ENCODE peak calls at places on chromosome X, in seven cellular contexts. U is A549; V is CD8-positive, alpha-beta T cell; K is thyroid gland; S is foreskin keratinocyte; G is testis; I is uterus. Z is an unnamed sample.

GRCh38 chrX:49627030-49627777 is 28.4 kb downstream of the GAGE1 start:
- DNase-seq in G (peak), V (no peak), U (peak), K (no peak), I (no peak), S (no peak), Z (no peak)

GRCh38 chrX:38036471-38036870 is 30.1 kb downstream of the SYTL5 start:
- DNase-seq in K (no peak), G (no peak), U (no peak), S (no peak), I (no peak), V (no peak), Z (no peak)

GRCh38 chrX:77622672-77623071 is 163.3 kb downstream of the ATRX start:
- DNase-seq in G (no peak), K (no peak), U (no peak), S (no peak), I (no peak), V (no peak), Z (no peak)

GRCh38 chrX:76454456-76454927 is 27.0 kb downstream of the MAGEE1 start:
- DNase-seq in V (no peak), U (no peak), I (no peak), G (no peak), S (no peak), K (no peak), Z (no peak)

GRCh38 chrX:10582945-10583344 is 37.4 kb downstream of the MID1 start:
- DNase-seq in K (no peak), G (no peak), U (no peak), V (no peak), S (no peak), I (no peak), Z (no peak)

GRCh38 chrX:56033495-56034180 is 198.5 kb upstream of the KLF8 start:
- DNase-seq in K (no peak), I (no peak), V (no peak), U (no peak), S (no peak), G (no peak), Z (no peak)

GRCh38 chrX:87299563-87300160 is 217.9 kb upstream of the KLHL4 start:
- DNase-seq in G (no peak), U (no peak), K (no peak), V (no peak), S (no peak), I (no peak), Z (no peak)

GRCh38 chrX:85977218-85977617 is 70.1 kb downstream of the CHM start:
- DNase-seq in K (no peak), U (no peak), S (no peak), V (no peak), I (no peak), G (no peak), Z (no peak)

GRCh38 chrX:16869393-16870094 is 618 bp downstream of the RBBP7 start:
- DNase-seq in V (peak), K (peak), I (no peak), G (peak), S (no peak), U (no peak), Z (no peak)

GRCh38 chrX:154607370-154607769 is 11.7 kb downstream of the CTAG1B start:
- DNase-seq in V (no peak), S (no peak), U (no peak), I (no peak), K (no peak), G (no peak), Z (no peak)

GRCh38 chrX:102155806-102156179 is at the start of gene BEX5:
- DNase-seq in I (peak), U (no peak), V (peak), G (peak), S (no peak), K (peak), Z (peak)

GRCh38 chrX:75522565-75523411 is at the start of gene ZDHHC15:
- DNase-seq in V (peak), K (peak), G (peak), S (no peak), I (peak), U (no peak), Z (no peak)

GRCh38 chrX:361231-362145 is 25.2 kb downstream of the PPP2R3B start:
- DNase-seq in S (no peak), I (no peak), K (no peak), U (no peak), G (no peak), V (no peak), Z (no peak)

GRCh38 chrX:40479777-40480318 is 100.9 kb upstream of the ATP6AP2 start:
- DNase-seq in G (no peak), K (no peak), V (no peak), U (no peak), I (no peak), S (no peak), Z (no peak)

GRCh38 chrX:47941423-47941822 is 62.4 kb downstream of the ZNF182 start:
- DNase-seq in G (no peak), S (no peak), K (no peak), I (no peak), U (no peak), V (no peak), Z (no peak)

GRCh38 chrX:150872773-150873336 is 25.6 kb downstream of the CD99L2 start:
- DNase-seq in G (no peak), S (no peak), V (no peak), U (no peak), I (no peak), K (no peak), Z (no peak)

GRCh38 chrX:150871341-150871811 is 27.1 kb downstream of the CD99L2 start:
- DNase-seq in I (no peak), S (no peak), G (no peak), U (no peak), K (no peak), V (no peak), Z (no peak)

GRCh38 chrX:150870487-150871340 is 27.8 kb downstream of the CD99L2 start:
- DNase-seq in G (no peak), U (no peak), K (no peak), S (no peak), V (no peak), I (no peak), Z (no peak)

GRCh38 chrX:150874448-150874847 is 24.0 kb downstream of the CD99L2 start:
- DNase-seq in G (no peak), V (no peak), U (no peak), S (no peak), I (no peak), K (no peak), Z (no peak)

DNA sequence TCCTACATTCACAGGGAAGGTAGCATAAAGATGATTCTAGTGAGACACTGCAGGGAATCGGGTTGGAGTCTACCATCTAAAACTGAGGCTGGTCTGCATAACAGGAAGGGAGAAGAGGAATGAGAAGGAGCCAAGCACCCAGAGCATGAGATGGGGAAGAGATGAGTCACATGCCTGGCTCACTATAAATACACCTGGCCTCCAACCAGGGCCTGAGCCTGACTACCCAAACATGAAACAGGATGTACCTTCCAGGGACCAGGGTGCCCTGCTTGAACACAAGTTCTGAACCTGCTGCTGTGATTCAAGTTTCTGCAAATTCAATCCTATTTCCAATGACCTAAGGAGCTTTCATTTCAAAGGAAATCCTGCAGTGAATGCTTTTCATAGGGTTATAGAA is 24.9 kb downstream of the CD99L2 start:
- DNase-seq in V (no peak), G (no peak), S (no peak), K (no peak), I (peak), U (no peak), Z (no peak)
- H3K27ac ChIP-seq in V (no peak), G (no peak), S (no peak), K (no peak), I (no peak), U (peak), Z (no peak)

DNA sequence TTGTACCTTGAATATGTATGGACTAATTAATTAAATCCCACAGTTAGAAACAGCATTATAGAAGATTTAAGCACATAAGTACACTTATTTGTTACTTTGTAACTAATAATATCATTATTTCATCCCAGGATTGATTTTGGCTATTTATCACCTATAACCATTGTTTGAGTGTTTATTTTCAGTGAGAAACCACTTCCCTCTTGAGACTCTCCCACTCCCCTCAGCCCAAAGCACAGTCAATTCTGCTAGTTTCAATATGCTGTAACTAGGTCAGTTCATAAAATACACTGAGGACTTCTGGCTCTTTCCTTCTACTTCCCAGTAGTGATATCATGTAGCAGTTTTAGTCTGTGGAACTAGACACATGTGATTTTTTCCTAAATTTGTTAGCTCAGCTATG is 16.3 kb downstream of the OFD1 start:
- DNase-seq in U (no peak), I (no peak), K (no peak), V (no peak), G (no peak), S (no peak), Z (no peak)
- H3K27ac ChIP-seq in U (no peak), I (no peak), K (no peak), V (no peak), G (no peak), S (peak), Z (no peak)

GRCh38 chrX:2402361-2402690 is 98.5 kb downstream of the DHRSX start:
- DNase-seq in K (no peak), G (no peak), I (no peak), S (no peak), U (no peak), V (no peak), Z (no peak)
- H3K27ac ChIP-seq in K (no peak), G (no peak), I (no peak), S (peak), U (no peak), V (no peak), Z (no peak)

DNA sequence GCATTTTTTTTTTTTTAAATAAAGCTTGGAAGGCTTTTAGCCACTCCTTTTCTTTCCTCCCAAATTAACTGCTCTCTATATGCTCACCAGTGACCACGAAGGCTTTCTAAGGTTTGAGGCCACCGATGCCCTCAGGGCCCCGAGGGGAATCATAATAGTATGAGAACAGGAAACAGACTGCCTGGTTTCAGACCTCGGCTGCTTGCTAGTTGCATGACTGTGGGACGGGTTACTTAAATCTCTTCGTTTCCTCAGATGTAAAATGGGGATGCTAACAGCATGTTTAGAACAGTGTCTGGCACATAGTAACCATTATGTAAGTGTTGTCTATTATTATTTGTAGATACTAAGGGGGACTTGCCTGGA is 3.6 kb downstream of the LINC00632 start:
- DNase-seq in U (no peak), V (no peak), K (no peak), G (no peak), I (no peak), S (no peak), Z (no peak)
- H3K27ac ChIP-seq in U (no peak), V (peak), K (no peak), G (no peak), I (no peak), S (no peak), Z (peak)

DNA sequence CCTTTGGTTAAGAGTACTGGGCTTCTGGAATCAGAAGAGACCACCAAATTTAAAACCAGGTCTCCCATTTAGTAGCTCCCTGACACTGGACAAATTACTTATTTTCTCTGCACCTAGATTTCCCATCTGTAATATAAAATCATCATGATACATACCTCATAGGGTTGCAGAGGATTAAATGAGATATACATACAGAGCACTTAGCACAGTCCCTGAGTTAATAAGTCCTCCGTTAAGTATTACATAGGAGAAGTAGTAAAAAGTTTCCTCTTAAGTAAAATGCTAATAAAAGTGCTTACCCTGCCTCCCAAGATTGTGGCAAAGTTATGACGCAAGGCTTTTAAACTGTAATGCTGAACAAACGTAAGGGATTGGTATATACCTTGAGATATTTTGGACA is 539 bp upstream of the CHIC1 start:
- DNase-seq in V (no peak), I (no peak), G (no peak), U (no peak), K (no peak), S (peak), Z (no peak)
- H3K27ac ChIP-seq in V (peak), I (peak), G (peak), U (peak), K (peak), S (no peak), Z (peak)

GRCh38 chrX:2789569-2789968 is 37.7 kb downstream of the XG start:
- DNase-seq in V (no peak), U (no peak), G (no peak), S (no peak), I (no peak), K (no peak), Z (no peak)
- H3K27ac ChIP-seq in V (no peak), U (no peak), G (no peak), S (no peak), I (no peak), K (no peak), Z (no peak)

DNA sequence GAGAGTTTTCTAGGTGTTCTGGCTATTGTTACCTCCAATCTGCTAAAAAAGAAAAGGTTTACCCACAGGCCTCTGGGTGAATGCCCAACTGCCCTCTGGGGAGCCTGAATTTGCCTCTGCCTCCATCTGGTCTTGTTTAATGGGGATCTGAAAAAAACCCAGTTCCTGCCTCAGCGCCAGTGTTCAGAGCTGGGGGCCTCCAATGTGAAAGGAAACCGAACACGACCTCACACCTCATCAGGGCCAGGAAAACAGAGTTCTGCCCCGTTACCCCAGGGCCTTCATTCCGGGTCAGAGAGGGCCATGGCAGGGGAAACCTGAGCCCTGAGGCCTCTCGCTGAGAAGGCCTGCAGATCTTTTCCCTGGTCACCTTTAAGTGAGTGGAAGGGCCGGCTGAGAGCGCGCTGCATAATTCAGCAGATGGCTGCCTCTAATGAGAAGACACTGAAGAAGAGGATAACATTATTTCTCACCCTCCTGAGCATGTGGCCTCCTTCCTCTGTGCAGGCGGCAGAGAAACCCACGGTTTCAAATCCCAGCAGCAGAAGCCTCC is 6.8 kb downstream of the SEPTIN6 start:
- DNase-seq in K (no peak), U (no peak), V (no peak), G (no peak), I (no peak), S (no peak), Z (no peak)
- H3K27ac ChIP-seq in K (peak), U (no peak), V (peak), G (peak), I (peak), S (no peak), Z (no peak)

DNA sequence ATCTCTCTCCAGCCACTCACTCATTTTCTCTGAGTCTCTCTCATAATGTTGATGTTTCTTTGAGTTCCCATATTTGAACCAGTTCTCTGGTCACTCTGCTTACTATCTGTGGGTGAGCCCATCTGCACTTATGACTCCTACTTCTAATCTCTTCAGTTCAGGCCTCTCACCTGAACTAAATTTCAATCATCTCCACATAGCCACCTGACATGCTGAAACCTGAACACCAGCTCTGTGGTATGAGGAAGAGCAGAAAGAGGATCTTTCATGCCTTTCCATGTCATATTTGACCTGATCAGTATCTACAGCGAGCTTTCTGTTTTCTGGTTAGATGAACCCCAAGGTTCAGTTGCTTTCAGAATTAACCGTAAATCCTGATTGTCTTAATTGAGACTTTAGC is 122.2 kb upstream of the ESX1 start:
- DNase-seq in U (no peak), V (no peak), I (no peak), S (no peak), K (no peak), G (no peak), Z (no peak)
- H3K27ac ChIP-seq in U (no peak), V (no peak), I (no peak), S (no peak), K (no peak), G (no peak), Z (no peak)

DNA sequence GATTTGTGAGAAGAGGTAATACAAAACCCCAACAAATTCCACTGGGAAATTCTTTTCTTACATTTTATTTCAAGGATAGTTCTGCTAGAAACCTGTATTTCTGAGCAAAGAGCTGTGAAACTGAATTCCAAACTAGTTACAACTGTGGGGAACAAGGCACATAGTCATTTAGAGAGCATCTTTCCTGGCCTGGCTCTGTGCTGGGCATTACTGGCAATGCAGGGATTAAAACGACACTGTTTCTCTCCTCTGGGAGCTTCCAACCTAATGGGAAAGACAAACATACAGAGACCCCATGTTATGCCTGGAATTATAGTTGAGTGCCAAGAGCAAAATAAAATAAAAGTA is 36.5 kb downstream of the SUPT20HL1 start:
- DNase-seq in V (no peak), I (no peak), U (no peak), K (no peak), G (no peak), S (no peak), Z (no peak)
- H3K27ac ChIP-seq in V (no peak), I (peak), U (no peak), K (no peak), G (peak), S (no peak), Z (no peak)

Z was measured in substantia nigra.